ENCODE peak calls at places on chromosomes 16 and 17, in five cellular contexts. O is psoas muscle; V is NT2/D1; R is stimulated activated CD4-positive, alpha-beta T cell treated with anti-CD3 and anti-CD28 coated beads, Interleukin-4, amount 100 ng/mL, for 48 hours; M is SW 1271. C is an unnamed sample.

GRCh38 chr17:7559307-7560171 is 989 bp downstream of the TNFSF13 start:
- DNase-seq in O (no peak), V (no peak), R (no peak), M (no peak), C (no peak)

GRCh38 chr16:24319415-24319814 is 63.3 kb downstream of the CACNG3 start:
- DNase-seq in O (no peak), V (no peak), R (no peak), M (no peak), C (no peak)

GRCh38 chr17:43661699-43662431 is at the start of gene MEOX1:
- DNase-seq in O (no peak), V (no peak), R (peak), M (no peak), C (peak)

GRCh38 chr17:36721560-36722120 is 120.3 kb downstream of the MRM1 start:
- DNase-seq in O (no peak), V (no peak), R (peak), M (no peak), C (peak)

GRCh38 chr17:4540224-4541040 is 14.8 kb downstream of the MYBBP1A start:
- DNase-seq in O (no peak), V (no peak), R (no peak), M (no peak), C (no peak)

GRCh38 chr17:73196500-73196899 is 3.6 kb downstream of the COG1 start:
- DNase-seq in O (peak), V (no peak), R (no peak), M (no peak), C (no peak)

GRCh38 chr16:3780570-3780969 is 63.2 kb upstream of the TRAP1 start:
- DNase-seq in O (no peak), V (no peak), R (no peak), M (peak), C (peak)

GRCh38 chr16:4661661-4662060 is 31.7 kb upstream of the NUDT16L1 start:
- DNase-seq in O (no peak), V (no peak), R (no peak), M (no peak), C (no peak)

GRCh38 chr17:44307387-44308186 is 814 bp upstream of the RUNDC3A start:
- DNase-seq in O (no peak), V (peak), R (no peak), M (no peak), C (peak)

GRCh38 chr17:50626037-50626574 is 8.6 kb upstream of the ABCC3 start:
- DNase-seq in O (peak), V (peak), R (peak), M (peak), C (peak)

GRCh38 chr17:33288954-33289353 is 4.1 kb downstream of the ASIC2 start:
- DNase-seq in O (no peak), V (no peak), R (no peak), M (no peak), C (no peak)

GRCh38 chr17:77502626-77503292 is 362.0 kb downstream of the SEC14L1 start:
- DNase-seq in O (peak), V (no peak), R (no peak), M (no peak), C (no peak)

GRCh38 chr17:79789943-79790804 is 6.7 kb downstream of the CBX8 start:
- DNase-seq in O (peak), V (no peak), R (no peak), M (peak), C (peak)

GRCh38 chr17:17034028-17034427 is 8.2 kb upstream of the MPRIP start:
- DNase-seq in O (no peak), V (no peak), R (no peak), M (no peak), C (no peak)

GRCh38 chr16:81625544-81626152 is 153.4 kb upstream of the PLCG2 start:
- DNase-seq in O (no peak), V (no peak), R (no peak), M (no peak), C (peak)

GRCh38 chr17:15409721-15410247 is 57.6 kb downstream of the CDRT4 start:
- DNase-seq in O (no peak), V (no peak), R (no peak), M (no peak), C (peak)

GRCh38 chr17:48219605-48220004 is 112.0 kb downstream of the SNX11 start:
- DNase-seq in O (no peak), V (peak), R (no peak), M (no peak), C (no peak)

GRCh38 chr17:6797718-6798351 is 21.8 kb downstream of the FBXO39 start:
- DNase-seq in O (no peak), V (no peak), R (no peak), M (no peak), C (no peak)

GRCh38 chr17:59001158-59001814 is 105.4 kb downstream of the TRIM37 start:
- DNase-seq in O (no peak), V (no peak), R (peak), M (peak), C (peak)

GRCh38 chr17:79945591-79946255 is 89.9 kb downstream of the TBC1D16 start:
- DNase-seq in O (peak), V (no peak), R (no peak), M (no peak), C (no peak)

GRCh38 chr17:75011788-75012319 is 616 bp upstream of the MRPL58 start:
- DNase-seq in O (peak), V (no peak), R (no peak), M (no peak), C (peak)

GRCh38 chr17:14301761-14302401 is 1.0 kb downstream of the HS3ST3B1 start:
- DNase-seq in O (peak), V (no peak), R (peak), M (no peak), C (peak)

GRCh38 chr16:29818082-29818481 is 2.1 kb downstream of the PAGR1 start:
- DNase-seq in O (no peak), V (no peak), R (no peak), M (no peak), C (no peak)

GRCh38 chr17:67487506-67487905 is 110.4 kb downstream of the PITPNC1 start:
- DNase-seq in O (no peak), V (no peak), R (no peak), M (no peak), C (no peak)

GRCh38 chr17:11336290-11336995 is 95.4 kb downstream of the SHISA6 start:
- DNase-seq in O (no peak), V (no peak), R (no peak), M (no peak), C (no peak)

GRCh38 chr16:85535352-85536072 is 77.6 kb upstream of the GSE1 start:
- DNase-seq in O (no peak), V (no peak), R (no peak), M (no peak), C (no peak)

GRCh38 chr16:931651-932500 is 38.9 kb downstream of the LMF1 start:
- DNase-seq in O (peak), V (no peak), R (no peak), M (no peak), C (no peak)

GRCh38 chr17:49984283-49984682 is 10.7 kb downstream of the DLX3 start:
- DNase-seq in O (no peak), V (no peak), R (no peak), M (no peak), C (no peak)

C was measured in M059J.